ENCODE peak calls at places on chromosome 18, in five cellular contexts. C is BE2C, N is D721Med, H is H9, S is breast epithelium. V is an unnamed sample.

GRCh38 chr18:3456686-3457069 is 6.7 kb downstream of the TGIF1 start:
- DNase-seq in C (no peak), N (no peak), H (no peak), S (no peak), V (no peak)

GRCh38 chr18:44696892-44697291 is 16.2 kb downstream of the SETBP1 start:
- DNase-seq in C (no peak), N (no peak), H (peak), S (peak), V (no peak)

GRCh38 chr18:68314403-68314802 is 400.5 kb downstream of the TMX3 start:
- DNase-seq in C (no peak), N (no peak), H (no peak), S (no peak), V (no peak)

GRCh38 chr18:24799720-24800119 is 339.3 kb downstream of the HRH4 start:
- DNase-seq in C (no peak), N (no peak), H (no peak), S (peak), V (no peak)

GRCh38 chr18:63505566-63506335 is 29.0 kb downstream of the SERPINB5 start:
- DNase-seq in C (peak), N (no peak), H (peak), S (no peak), V (no peak)

GRCh38 chr18:42131044-42131939 is 176.3 kb downstream of the PIK3C3 start:
- DNase-seq in C (peak), N (no peak), H (no peak), S (no peak), V (no peak)

GRCh38 chr18:12327510-12328178 is 19.6 kb downstream of the TUBB6 start:
- DNase-seq in C (peak), N (peak), H (peak), S (no peak), V (peak)

GRCh38 chr18:55096261-55097026 is 137.2 kb upstream of the CCDC68 start:
- DNase-seq in C (peak), N (no peak), H (peak), S (no peak), V (no peak)

GRCh38 chr18:22348521-22349316 is 69.0 kb downstream of the CTAGE1 start:
- DNase-seq in C (no peak), N (no peak), H (peak), S (peak), V (no peak)

DNA sequence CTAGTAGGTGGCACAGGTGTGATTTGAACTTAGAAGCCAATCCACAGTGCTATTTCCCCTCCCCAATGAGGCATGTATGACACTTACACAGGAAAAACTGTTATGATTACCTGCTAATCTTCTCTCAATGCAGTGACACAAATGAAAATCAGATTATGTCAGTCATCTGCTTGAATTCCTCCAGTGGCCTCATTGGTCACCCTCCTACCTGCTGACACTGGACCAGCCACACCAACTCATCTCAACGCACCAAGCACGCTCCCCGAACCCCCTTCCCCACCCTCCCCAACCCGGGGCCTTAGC is 82.2 kb upstream of the SEC11C start:
- DNase-seq in C (no peak), N (no peak), H (no peak), S (no peak), V (no peak)
- TF ChIP-seq CTCF in C (no peak), N (no peak), H (no peak), S (no peak), V (no peak)

GRCh38 chr18:79396431-79397287 is 929 bp downstream of the NFATC1 start:
- DNase-seq in C (no peak), N (peak), H (no peak), S (no peak), V (no peak)
- TF ChIP-seq CTCF in C (no peak), N (peak), H (no peak), S (no peak), V (no peak)

GRCh38 chr18:45913276-45913675 is 53.9 kb downstream of the EPG5 start:
- DNase-seq in C (no peak), N (no peak), H (no peak), S (no peak), V (no peak)

GRCh38 chr18:45910405-45911023 is 56.6 kb downstream of the EPG5 start:
- DNase-seq in C (peak), N (peak), H (peak), S (no peak), V (no peak)

GRCh38 chr18:45920367-45920766 is 46.8 kb downstream of the EPG5 start:
- DNase-seq in C (peak), N (no peak), H (no peak), S (peak), V (peak)

DNA sequence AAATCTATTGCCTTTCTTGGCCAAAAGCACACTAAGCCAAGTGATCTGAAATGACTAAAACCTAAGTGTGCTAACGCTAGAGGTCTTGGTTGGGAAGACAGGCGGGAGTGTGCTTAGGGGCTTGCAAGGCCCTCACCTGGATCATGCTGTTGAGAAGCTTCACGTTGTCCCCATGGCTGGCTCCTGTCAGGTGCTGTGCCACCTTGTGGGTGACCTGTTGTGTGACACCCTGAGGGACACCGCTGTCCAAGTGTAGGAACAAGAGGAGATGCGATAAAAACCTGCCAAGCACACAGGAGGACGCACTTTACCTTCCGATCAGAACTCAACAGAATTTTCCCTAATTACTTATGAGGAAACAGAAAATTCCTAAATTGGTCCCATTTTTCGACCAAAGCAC is 50.8 kb downstream of the EPG5 start:
- DNase-seq in C (no peak), N (no peak), H (no peak), S (no peak), V (no peak)
- TF ChIP-seq CTCF in C (no peak), N (no peak), H (peak), S (no peak), V (no peak)

GRCh38 chr18:5068856-5069255 is 128.2 kb downstream of the AKAIN1 start:
- DNase-seq in C (no peak), N (no peak), H (no peak), S (no peak), V (no peak)

GRCh38 chr18:5075297-5075696 is 121.8 kb downstream of the AKAIN1 start:
- DNase-seq in C (no peak), N (no peak), H (no peak), S (no peak), V (no peak)

GRCh38 chr18:5073026-5073944 is 123.8 kb downstream of the AKAIN1 start:
- DNase-seq in C (peak), N (no peak), H (peak), S (no peak), V (no peak)
- TF ChIP-seq CTCF in C (peak), N (peak), H (peak), S (no peak), V (no peak)

GRCh38 chr18:60668583-60668982 is 296.0 kb upstream of the MC4R start:
- DNase-seq in C (no peak), N (no peak), H (no peak), S (no peak), V (no peak)
- TF ChIP-seq CTCF in C (peak), N (peak), H (peak), S (no peak), V (no peak)

V was measured in omental fat pad.